ENCODE peak calls at places on chromosome 12, in seven cellular contexts. One of them, this sample, is unnamed.

GRCh38 chr12:113852273-113852672 is 113.9 kb downstream of the RBM19 start:
- DNase-seq in cardiac muscle cell: no peak
- DNase-seq in coronary artery: no peak
- DNase-seq in tibial artery: no peak
- DNase-seq in PC-3: no peak
- DNase-seq in endodermal cell: no peak
- DNase-seq in stomach: no peak
- DNase-seq in this sample: no peak

GRCh38 chr12:118981285-118982201 is at the start of gene SRRM4:
- DNase-seq in cardiac muscle cell: no peak
- DNase-seq in coronary artery: no peak
- DNase-seq in tibial artery: no peak
- DNase-seq in PC-3: no peak
- DNase-seq in endodermal cell: peak; percentile 97
- DNase-seq in stomach: peak; percentile 28
- DNase-seq in this sample: no peak

GRCh38 chr12:110983811-110984210 is 63.4 kb upstream of the MYL2 start:
- DNase-seq in cardiac muscle cell: no peak
- DNase-seq in coronary artery: no peak
- DNase-seq in tibial artery: no peak
- DNase-seq in PC-3: no peak
- DNase-seq in endodermal cell: no peak
- DNase-seq in stomach: no peak
- DNase-seq in this sample: no peak

GRCh38 chr12:31456562-31456961 is 130.6 kb upstream of the SINHCAF start:
- DNase-seq in cardiac muscle cell: no peak
- DNase-seq in coronary artery: no peak
- DNase-seq in tibial artery: no peak
- DNase-seq in PC-3: no peak
- DNase-seq in endodermal cell: no peak
- DNase-seq in stomach: no peak
- DNase-seq in this sample: no peak

GRCh38 chr12:95516757-95517156 is 34.5 kb downstream of the USP44 start:
- DNase-seq in cardiac muscle cell: peak; percentile 21
- DNase-seq in coronary artery: no peak
- DNase-seq in tibial artery: no peak
- DNase-seq in PC-3: no peak
- DNase-seq in endodermal cell: no peak
- DNase-seq in stomach: no peak
- DNase-seq in this sample: no peak

GRCh38 chr12:56007148-56007891 is 10.2 kb downstream of the SUOX start:
- DNase-seq in cardiac muscle cell: peak; percentile 86
- DNase-seq in coronary artery: peak; percentile 89
- DNase-seq in tibial artery: peak; percentile 78
- DNase-seq in PC-3: peak; percentile 85
- DNase-seq in endodermal cell: peak; percentile 98
- DNase-seq in stomach: peak; percentile 85
- DNase-seq in this sample: peak; percentile 93

GRCh38 chr12:111322336-111323250 is 46.3 kb downstream of the PHETA1 start:
- DNase-seq in cardiac muscle cell: no peak
- DNase-seq in coronary artery: no peak
- DNase-seq in tibial artery: no peak
- DNase-seq in PC-3: no peak
- DNase-seq in endodermal cell: no peak
- DNase-seq in stomach: no peak
- DNase-seq in this sample: no peak

GRCh38 chr12:69513297-69513696 is 43.1 kb downstream of the FRS2 start:
- DNase-seq in cardiac muscle cell: no peak
- DNase-seq in coronary artery: no peak
- DNase-seq in tibial artery: no peak
- DNase-seq in PC-3: no peak
- DNase-seq in endodermal cell: no peak
- DNase-seq in stomach: no peak
- DNase-seq in this sample: no peak

GRCh38 chr12:19044877-19045276 is 84.7 kb upstream of the PLEKHA5 start:
- DNase-seq in cardiac muscle cell: no peak
- DNase-seq in coronary artery: no peak
- DNase-seq in tibial artery: no peak
- DNase-seq in PC-3: no peak
- DNase-seq in endodermal cell: no peak
- DNase-seq in stomach: no peak
- DNase-seq in this sample: no peak

GRCh38 chr12:96811083-96811482 is 96.0 kb upstream of the NEDD1 start:
- DNase-seq in cardiac muscle cell: peak; percentile 80
- DNase-seq in coronary artery: no peak
- DNase-seq in tibial artery: no peak
- DNase-seq in PC-3: peak; percentile 99
- DNase-seq in endodermal cell: no peak
- DNase-seq in stomach: no peak
- DNase-seq in this sample: no peak

GRCh38 chr12:38158428-38159091 is 158.0 kb upstream of the ALG10B start:
- DNase-seq in cardiac muscle cell: no peak
- DNase-seq in coronary artery: no peak
- DNase-seq in tibial artery: no peak
- DNase-seq in PC-3: no peak
- DNase-seq in endodermal cell: no peak
- DNase-seq in stomach: no peak
- DNase-seq in this sample: no peak

GRCh38 chr12:47802312-47802711 is 17.4 kb downstream of the HDAC7 start:
- DNase-seq in cardiac muscle cell: no peak
- DNase-seq in coronary artery: no peak
- DNase-seq in tibial artery: no peak
- DNase-seq in PC-3: no peak
- DNase-seq in endodermal cell: peak; percentile 83
- DNase-seq in stomach: no peak
- DNase-seq in this sample: no peak

GRCh38 chr12:109885616-109886015 is 5.3 kb upstream of the GLTP start:
- DNase-seq in cardiac muscle cell: no peak
- DNase-seq in coronary artery: no peak
- DNase-seq in tibial artery: no peak
- DNase-seq in PC-3: peak; percentile 49
- DNase-seq in endodermal cell: no peak
- DNase-seq in stomach: no peak
- DNase-seq in this sample: no peak

GRCh38 chr12:43728117-43728516 is 30.5 kb downstream of the PUS7L start:
- DNase-seq in cardiac muscle cell: peak; percentile 15
- DNase-seq in coronary artery: no peak
- DNase-seq in tibial artery: no peak
- DNase-seq in PC-3: peak; percentile 49
- DNase-seq in endodermal cell: no peak
- DNase-seq in stomach: no peak
- DNase-seq in this sample: no peak

GRCh38 chr12:102964872-102965271 is 7.4 kb downstream of the ASCL1 start:
- DNase-seq in cardiac muscle cell: no peak
- DNase-seq in coronary artery: no peak
- DNase-seq in tibial artery: no peak
- DNase-seq in PC-3: no peak
- DNase-seq in endodermal cell: peak; percentile 89
- DNase-seq in stomach: peak; percentile 52
- DNase-seq in this sample: peak; percentile 33

GRCh38 chr12:83084516-83085234 is 398.0 kb downstream of the TMTC2 start:
- DNase-seq in cardiac muscle cell: no peak
- DNase-seq in coronary artery: no peak
- DNase-seq in tibial artery: no peak
- DNase-seq in PC-3: no peak
- DNase-seq in endodermal cell: no peak
- DNase-seq in stomach: no peak
- DNase-seq in this sample: no peak

GRCh38 chr12:57591567-57592325 is 754 bp downstream of the PIP4K2C start:
- DNase-seq in cardiac muscle cell: no peak
- DNase-seq in coronary artery: no peak
- DNase-seq in tibial artery: peak; percentile 40
- DNase-seq in PC-3: peak; percentile 28
- DNase-seq in endodermal cell: peak; percentile 68
- DNase-seq in stomach: peak; percentile 34
- DNase-seq in this sample: no peak

GRCh38 chr12:130873825-130874224 is 2.0 kb downstream of the RAN start:
- DNase-seq in cardiac muscle cell: no peak
- DNase-seq in coronary artery: no peak
- DNase-seq in tibial artery: no peak
- DNase-seq in PC-3: no peak
- DNase-seq in endodermal cell: no peak
- DNase-seq in stomach: no peak
- DNase-seq in this sample: peak; percentile 64

GRCh38 chr12:130876297-130876696 is 4.4 kb downstream of the RAN start:
- DNase-seq in cardiac muscle cell: no peak
- DNase-seq in coronary artery: no peak
- DNase-seq in tibial artery: no peak
- DNase-seq in PC-3: no peak
- DNase-seq in endodermal cell: no peak
- DNase-seq in stomach: no peak
- DNase-seq in this sample: no peak

GRCh38 chr12:130876758-130877157 is 4.9 kb downstream of the RAN start:
- DNase-seq in cardiac muscle cell: no peak
- DNase-seq in coronary artery: no peak
- DNase-seq in tibial artery: no peak
- DNase-seq in PC-3: no peak
- DNase-seq in endodermal cell: no peak
- DNase-seq in stomach: no peak
- DNase-seq in this sample: no peak

GRCh38 chr12:130874696-130875095 is 2.8 kb downstream of the RAN start:
- DNase-seq in cardiac muscle cell: no peak
- DNase-seq in coronary artery: no peak
- DNase-seq in tibial artery: no peak
- DNase-seq in PC-3: no peak
- DNase-seq in endodermal cell: no peak
- DNase-seq in stomach: no peak
- DNase-seq in this sample: no peak

GRCh38 chr12:130875193-130875592 is 3.3 kb downstream of the RAN start:
- DNase-seq in cardiac muscle cell: no peak
- DNase-seq in coronary artery: no peak
- DNase-seq in tibial artery: no peak
- DNase-seq in PC-3: no peak
- DNase-seq in endodermal cell: no peak
- DNase-seq in stomach: no peak
- DNase-seq in this sample: no peak
- H3K4me3 ChIP-seq in cardiac muscle cell: no peak overlapping the region
- H3K4me3 ChIP-seq in coronary artery: no peak overlapping the region
- H3K4me3 ChIP-seq in tibial artery: no peak overlapping the region
- H3K4me3 ChIP-seq in PC-3: no peak overlapping the region
- H3K4me3 ChIP-seq in endodermal cell: peak overlapping the region; percentile 95
- H3K4me3 ChIP-seq in stomach: no peak overlapping the region
- H3K4me3 ChIP-seq in this sample: no peak overlapping the region

GRCh38 chr12:48901278-48901677 is 24.0 kb downstream of the FKBP11 start:
- DNase-seq in cardiac muscle cell: no peak
- DNase-seq in coronary artery: no peak
- DNase-seq in tibial artery: no peak
- DNase-seq in PC-3: peak; percentile 16
- DNase-seq in endodermal cell: no peak
- DNase-seq in stomach: no peak
- DNase-seq in this sample: peak; percentile 64

GRCh38 chr12:48903363-48903981 is 21.8 kb downstream of the FKBP11 start:
- DNase-seq in cardiac muscle cell: peak; percentile 83
- DNase-seq in coronary artery: no peak
- DNase-seq in tibial artery: no peak
- DNase-seq in PC-3: no peak
- DNase-seq in endodermal cell: no peak
- DNase-seq in stomach: no peak
- DNase-seq in this sample: no peak

GRCh38 chr12:48899651-48900050 is 25.6 kb downstream of the FKBP11 start:
- DNase-seq in cardiac muscle cell: no peak
- DNase-seq in coronary artery: no peak
- DNase-seq in tibial artery: no peak
- DNase-seq in PC-3: no peak
- DNase-seq in endodermal cell: no peak
- DNase-seq in stomach: no peak
- DNase-seq in this sample: no peak

GRCh38 chr12:48907243-48907642 is 18.0 kb downstream of the FKBP11 start:
- DNase-seq in cardiac muscle cell: no peak
- DNase-seq in coronary artery: no peak
- DNase-seq in tibial artery: no peak
- DNase-seq in PC-3: no peak
- DNase-seq in endodermal cell: no peak
- DNase-seq in stomach: no peak
- DNase-seq in this sample: no peak

GRCh38 chr12:48903982-48904411 is 21.3 kb downstream of the FKBP11 start:
- DNase-seq in cardiac muscle cell: peak; percentile 92
- DNase-seq in coronary artery: peak; percentile 76
- DNase-seq in tibial artery: peak; percentile 58
- DNase-seq in PC-3: no peak
- DNase-seq in endodermal cell: peak; percentile 98
- DNase-seq in stomach: peak; percentile 70
- DNase-seq in this sample: peak; percentile 85
- H3K4me3 ChIP-seq in cardiac muscle cell: peak overlapping the region; percentile 30
- H3K4me3 ChIP-seq in coronary artery: peak overlapping the region; percentile 59
- H3K4me3 ChIP-seq in tibial artery: peak overlapping the region; percentile 35
- H3K4me3 ChIP-seq in PC-3: no peak overlapping the region
- H3K4me3 ChIP-seq in endodermal cell: peak overlapping the region; percentile 78
- H3K4me3 ChIP-seq in stomach: peak overlapping the region; percentile 47
- H3K4me3 ChIP-seq in this sample: no peak overlapping the region

GRCh38 chr12:124995200-124995961 is 1.9 kb downstream of the BRI3BP start:
- DNase-seq in cardiac muscle cell: no peak
- DNase-seq in coronary artery: no peak
- DNase-seq in tibial artery: no peak
- DNase-seq in PC-3: no peak
- DNase-seq in endodermal cell: peak; percentile 76
- DNase-seq in stomach: no peak
- DNase-seq in this sample: peak; percentile 59
- H3K4me3 ChIP-seq in cardiac muscle cell: no peak overlapping the region
- H3K4me3 ChIP-seq in coronary artery: peak overlapping the region; percentile 81
- H3K4me3 ChIP-seq in tibial artery: no peak overlapping the region
- H3K4me3 ChIP-seq in PC-3: peak overlapping the region; percentile 78
- H3K4me3 ChIP-seq in endodermal cell: peak overlapping the region; percentile 87
- H3K4me3 ChIP-seq in stomach: peak overlapping the region; percentile 75
- H3K4me3 ChIP-seq in this sample: peak overlapping the region; percentile 93

GRCh38 chr12:22047495-22047894 is 1.5 kb downstream of the CMAS start:
- DNase-seq in cardiac muscle cell: no peak
- DNase-seq in coronary artery: no peak
- DNase-seq in tibial artery: no peak
- DNase-seq in PC-3: no peak
- DNase-seq in endodermal cell: no peak
- DNase-seq in stomach: no peak
- DNase-seq in this sample: no peak
- H3K4me3 ChIP-seq in cardiac muscle cell: peak overlapping the region; percentile 87
- H3K4me3 ChIP-seq in coronary artery: peak overlapping the region; percentile 88
- H3K4me3 ChIP-seq in tibial artery: no peak overlapping the region
- H3K4me3 ChIP-seq in PC-3: peak overlapping the region; percentile 94
- H3K4me3 ChIP-seq in endodermal cell: peak overlapping the region; percentile 93
- H3K4me3 ChIP-seq in stomach: peak overlapping the region; percentile 98
- H3K4me3 ChIP-seq in this sample: peak overlapping the region; percentile 87

DNA sequence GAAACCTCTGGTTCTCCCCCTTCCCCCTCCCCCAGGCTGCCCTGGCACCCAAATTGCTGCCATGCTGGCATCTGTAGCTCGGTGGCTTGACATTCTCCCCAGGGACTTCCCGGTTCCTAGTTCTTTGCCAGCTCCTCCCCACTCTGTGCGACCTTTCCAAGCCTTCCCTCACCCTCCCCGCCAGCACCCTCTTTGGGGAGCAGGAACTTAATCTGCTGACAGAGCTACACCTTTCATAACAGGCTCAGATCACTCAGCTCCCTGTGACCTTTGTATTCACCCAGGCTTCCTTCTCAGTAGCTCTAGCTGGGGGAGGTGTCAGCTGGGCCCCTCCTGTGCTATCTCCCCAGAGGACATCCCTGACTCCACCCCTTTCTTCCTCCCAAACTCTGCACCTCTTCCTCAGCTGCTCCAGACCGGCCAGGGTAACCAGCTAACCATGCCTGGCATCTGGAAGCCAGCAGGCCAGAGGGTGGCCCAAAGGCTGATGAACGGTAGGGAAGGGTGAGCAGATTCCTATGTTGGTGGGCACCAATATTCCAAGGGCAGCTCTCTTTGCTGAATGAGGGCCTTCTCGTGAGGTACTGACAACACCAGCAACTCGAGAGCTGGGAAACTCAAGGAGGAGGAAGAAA is 1.8 kb upstream of the COX14 start:
- DNase-seq in cardiac muscle cell: no peak
- DNase-seq in coronary artery: peak; percentile 80
- DNase-seq in tibial artery: peak; percentile 49
- DNase-seq in PC-3: no peak
- DNase-seq in endodermal cell: no peak
- DNase-seq in stomach: peak; percentile 70
- DNase-seq in this sample: peak; percentile 69
- H3K4me3 ChIP-seq in cardiac muscle cell: no peak overlapping the region
- H3K4me3 ChIP-seq in coronary artery: peak overlapping the region; percentile 59
- H3K4me3 ChIP-seq in tibial artery: peak overlapping the region; percentile 14
- H3K4me3 ChIP-seq in PC-3: no peak overlapping the region
- H3K4me3 ChIP-seq in endodermal cell: no peak overlapping the region
- H3K4me3 ChIP-seq in stomach: no peak overlapping the region
- H3K4me3 ChIP-seq in this sample: peak overlapping the region; percentile 58